ENCODE peak calls at places on chromosomes 13 and 19, in five cellular contexts. R is hepatic stellate cell; P is mucosa of descending colon; F is activated CD4-positive, alpha-beta T cell treated with anti-CD3 and anti-CD28 coated beads, Interleukin-2, amount 50 U/mL, for 48 hours; D is SK-MEL-5. C is an unnamed sample.

GRCh38 chr13:112831196-112831595 is 137.8 kb upstream of the MCF2L start:
- DNase-seq in R (no peak), P (no peak), F (no peak), D (no peak), C (no peak)

GRCh38 chr13:35714588-35714987 is 238.1 kb upstream of the MAB21L1 start:
- DNase-seq in R (no peak), P (no peak), F (no peak), D (peak; percentile 27), C (no peak)

GRCh38 chr19:862529-863304 is 3.3 kb downstream of the CFD start:
- DNase-seq in R (peak; percentile 84), P (peak; percentile 85), F (peak; percentile 81), D (peak; percentile 52), C (peak; percentile 40)

GRCh38 chr19:34838753-34839431 is 65.9 kb upstream of the ZNF599 start:
- DNase-seq in R (no peak), P (peak; percentile 59), F (peak; percentile 16), D (peak; percentile 24), C (no peak)

GRCh38 chr13:44605711-44606110 is 29.6 kb upstream of the TSC22D1 start:
- DNase-seq in R (no peak), P (no peak), F (no peak), D (no peak), C (no peak)

GRCh38 chr19:40907968-40908735 is 26.1 kb upstream of the CYP2A7 start:
- DNase-seq in R (no peak), P (peak; percentile 51), F (peak; percentile 56), D (peak; percentile 23), C (no peak)

GRCh38 chr19:5394907-5395505 is 54.4 kb upstream of the PTPRS start:
- DNase-seq in R (no peak), P (no peak), F (no peak), D (no peak), C (no peak)

GRCh38 chr19:48513289-48514122 is 1.9 kb upstream of the LMTK3 start:
- DNase-seq in R (peak; percentile 81), P (peak; percentile 67), F (peak; percentile 72), D (peak; percentile 86), C (peak; percentile 72)

GRCh38 chr19:50025794-50026549 is at the start of gene ZNF473:
- DNase-seq in R (peak; percentile 89), P (peak; percentile 94), F (peak; percentile 88), D (peak; percentile 96), C (peak; percentile 97)

GRCh38 chr19:43620061-43621001 is 902 bp upstream of the ZNF428 start:
- DNase-seq in R (no peak), P (no peak), F (peak; percentile 88), D (no peak), C (no peak)

GRCh38 chr13:36509369-36509768 is 77.1 kb downstream of the CCNA1 start:
- DNase-seq in R (no peak), P (no peak), F (no peak), D (no peak), C (no peak)

GRCh38 chr13:95568131-95568530 is 15.6 kb downstream of the CLDN10 start:
- DNase-seq in R (no peak), P (no peak), F (no peak), D (no peak), C (no peak)

GRCh38 chr19:18488838-18489626 is 32.8 kb downstream of the ELL start:
- DNase-seq in R (no peak), P (no peak), F (no peak), D (peak; percentile 20), C (no peak)

GRCh38 chr13:112642061-112642460 is 47.8 kb upstream of the ATP11A start:
- DNase-seq in R (no peak), P (no peak), F (no peak), D (no peak), C (no peak)

GRCh38 chr19:49387936-49388372 is at the start of gene KASH5:
- DNase-seq in R (no peak), P (peak; percentile 89), F (peak; percentile 81), D (peak; percentile 93), C (peak; percentile 34)

GRCh38 chr13:98997738-98998641 is 20.1 kb upstream of the DOCK9 start:
- DNase-seq in R (no peak), P (no peak), F (no peak), D (no peak), C (peak; percentile 51)

GRCh38 chr19:6108721-6109633 is 1.3 kb downstream of the RFX2 start:
- DNase-seq in R (peak; percentile 61), P (peak; percentile 70), F (peak; percentile 51), D (no peak), C (peak; percentile 55)

GRCh38 chr19:48671456-48671995 is 1.3 kb downstream of the NTN5 start:
- DNase-seq in R (no peak), P (no peak), F (no peak), D (no peak), C (no peak)

GRCh38 chr13:22081430-22081829 is 410.6 kb downstream of the FGF9 start:
- DNase-seq in R (no peak), P (no peak), F (no peak), D (no peak), C (no peak)

GRCh38 chr13:87680298-87680697 is 9.1 kb downstream of the SLITRK5 start:
- DNase-seq in R (no peak), P (no peak), F (no peak), D (peak; percentile 63), C (no peak)

GRCh38 chr13:104321756-104322155 is 1255.5 kb upstream of the SLC10A2 start:
- DNase-seq in R (no peak), P (no peak), F (no peak), D (no peak), C (no peak)

GRCh38 chr19:31639306-31639705 is 290.1 kb upstream of the TSHZ3 start:
- DNase-seq in R (no peak), P (no peak), F (no peak), D (no peak), C (peak; percentile 23)